ENCODE peak calls at places on chromosomes 7 and 10, in ten cellular contexts. C is dorsolateral prefrontal cortex; Z is CD8-positive, alpha-beta T cell; W is lung; B is fibroblast of villous mesenchyme; D is tibial nerve; E is kidney; U is effector memory CD4-positive, alpha-beta T cell; A is fibroblast of mammary gland; F is fibroblast of lung. O is an unnamed sample.

GRCh38 chr7:104230606-104231005 is 22.8 kb upstream of the ORC5 start:
- DNase-seq in C (no peak), Z (no peak), W (no peak), B (no peak), D (no peak), E (no peak), U (no peak), A (peak), F (peak), O (peak)

GRCh38 chr10:63671317-63671937 is 150.2 kb downstream of the REEP3 start:
- DNase-seq in C (no peak), Z (no peak), W (no peak), B (peak), D (no peak), E (no peak), U (no peak), A (peak), F (peak), O (peak)

GRCh38 chr7:81299272-81299671 is 380.4 kb upstream of the SEMA3C start:
- DNase-seq in C (no peak), Z (no peak), W (no peak), B (peak), D (no peak), E (no peak), U (no peak), A (peak), F (peak), O (peak)

GRCh38 chr7:141354251-141354650 is 197.0 kb upstream of the AGK start:
- DNase-seq in C (no peak), Z (no peak), W (no peak), B (peak), D (no peak), E (no peak), U (no peak), A (peak), F (peak), O (peak)

GRCh38 chr7:69932034-69932628 is 333.9 kb downstream of the AUTS2 start:
- DNase-seq in C (no peak), Z (no peak), W (no peak), B (peak), D (no peak), E (no peak), U (no peak), A (peak), F (peak), O (peak)

GRCh38 chr10:88254091-88254490 is 329.0 kb downstream of the RNLS start:
- DNase-seq in C (no peak), Z (no peak), W (no peak), B (peak), D (no peak), E (peak), U (no peak), A (peak), F (peak), O (peak)

GRCh38 chr7:50265968-50266694 is 38.4 kb upstream of the IKZF1 start:
- DNase-seq in C (no peak), Z (no peak), W (no peak), B (no peak), D (no peak), E (no peak), U (no peak), A (no peak), F (no peak), O (no peak)

GRCh38 chr7:135877799-135878198 is 99.4 kb downstream of the MTPN start:
- DNase-seq in C (no peak), Z (no peak), W (no peak), B (peak), D (no peak), E (no peak), U (no peak), A (peak), F (peak), O (peak)

GRCh38 chr7:21507627-21508343 is 35.1 kb upstream of the DNAH11 start:
- DNase-seq in C (no peak), Z (peak), W (peak), B (peak), D (no peak), E (no peak), U (no peak), A (peak), F (peak), O (peak)

GRCh38 chr10:49242604-49243003 is 54.4 kb upstream of the TMEM273 start:
- DNase-seq in C (no peak), Z (no peak), W (no peak), B (no peak), D (no peak), E (peak), U (no peak), A (no peak), F (no peak), O (no peak)

GRCh38 chr10:30528427-30528782 is 94.4 kb downstream of the MAP3K8 start:
- DNase-seq in C (no peak), Z (no peak), W (no peak), B (no peak), D (no peak), E (no peak), U (no peak), A (no peak), F (no peak), O (no peak)

GRCh38 chr7:115230882-115231508 is 309.1 kb downstream of the MDFIC start:
- DNase-seq in C (no peak), Z (no peak), W (peak), B (peak), D (no peak), E (no peak), U (no peak), A (peak), F (peak), O (peak)

GRCh38 chr7:84666668-84667067 is 472.1 kb upstream of the SEMA3A start:
- DNase-seq in C (no peak), Z (no peak), W (no peak), B (no peak), D (no peak), E (no peak), U (no peak), A (no peak), F (no peak), O (no peak)

GRCh38 chr7:127717502-127718125 is 65.6 kb downstream of the SND1 start:
- DNase-seq in C (no peak), Z (no peak), W (no peak), B (no peak), D (no peak), E (no peak), U (no peak), A (no peak), F (peak), O (no peak)

GRCh38 chr10:112914288-112914952 is 35.6 kb upstream of the TCF7L2 start:
- DNase-seq in C (no peak), Z (no peak), W (no peak), B (no peak), D (no peak), E (no peak), U (no peak), A (peak), F (no peak), O (no peak)

GRCh38 chr10:103854687-103855423 is 521 bp downstream of the SH3PXD2A start:
- DNase-seq in C (no peak), Z (peak), W (no peak), B (no peak), D (no peak), E (no peak), U (no peak), A (peak), F (peak), O (no peak)

GRCh38 chr7:30761214-30762156 is 9.6 kb downstream of the INMT start:
- DNase-seq in C (no peak), Z (no peak), W (no peak), B (peak), D (no peak), E (no peak), U (no peak), A (no peak), F (peak), O (peak)

GRCh38 chr10:44958196-44958896 is 1.3 kb upstream of the RASSF4 start:
- DNase-seq in C (no peak), Z (no peak), W (no peak), B (peak), D (peak), E (no peak), U (no peak), A (peak), F (peak), O (peak)

GRCh38 chr10:49001402-49001801 is 61.8 kb upstream of the LRRC18 start:
- DNase-seq in C (no peak), Z (no peak), W (no peak), B (no peak), D (no peak), E (no peak), U (no peak), A (no peak), F (no peak), O (peak)

GRCh38 chr7:128000854-128001265 is 30.4 kb downstream of the LRRC4 start:
- DNase-seq in C (no peak), Z (no peak), W (no peak), B (peak), D (no peak), E (no peak), U (no peak), A (peak), F (no peak), O (peak)

GRCh38 chr10:118175148-118175547 is 128.4 kb upstream of the RAB11FIP2 start:
- DNase-seq in C (no peak), Z (no peak), W (no peak), B (no peak), D (no peak), E (no peak), U (no peak), A (no peak), F (no peak), O (no peak)

GRCh38 chr7:64879800-64880199 is 23.3 kb upstream of the ZNF273 start:
- DNase-seq in C (no peak), Z (no peak), W (peak), B (no peak), D (no peak), E (no peak), U (no peak), A (no peak), F (no peak), O (no peak)

GRCh38 chr7:229184-229964 is 37.0 kb downstream of the FAM20C start:
- DNase-seq in C (peak), Z (no peak), W (no peak), B (peak), D (peak), E (no peak), U (no peak), A (peak), F (peak), O (peak)

GRCh38 chr10:60456053-60456452 is 66.4 kb upstream of the ANK3 start:
- DNase-seq in C (no peak), Z (no peak), W (no peak), B (no peak), D (no peak), E (no peak), U (no peak), A (peak), F (peak), O (no peak)

GRCh38 chr7:18189495-18190126 is 162.0 kb upstream of the PRPS1L1 start:
- DNase-seq in C (no peak), Z (no peak), W (no peak), B (no peak), D (no peak), E (no peak), U (no peak), A (no peak), F (no peak), O (no peak)

GRCh38 chr7:80312139-80312661 is 177.6 kb downstream of the GNAI1 start:
- DNase-seq in C (no peak), Z (no peak), W (no peak), B (peak), D (no peak), E (no peak), U (no peak), A (peak), F (peak), O (peak)

DNA sequence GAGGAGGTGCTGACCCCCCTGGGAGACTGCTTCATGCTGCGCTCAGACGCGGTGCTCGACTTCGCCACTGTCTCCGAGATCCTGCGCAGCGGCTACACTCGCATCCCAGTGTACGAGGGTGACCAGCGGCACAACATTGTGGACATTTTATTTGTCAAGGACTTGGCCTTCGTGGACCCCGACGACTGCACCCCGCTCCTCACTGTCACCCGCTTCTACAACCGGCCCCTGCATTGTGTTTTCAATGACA is 1.4 kb downstream of the CNNM1 start:
- DNase-seq in C (no peak), Z (no peak), W (no peak), B (no peak), D (no peak), E (peak), U (no peak), A (no peak), F (no peak), O (no peak)
- H3K4me3 ChIP-seq in C (peak), Z (peak), W (no peak), B (no peak), D (no peak), E (no peak), U (no peak), A (no peak), F (no peak), O (no peak)

GRCh38 chr10:5563237-5563961 is 38.6 kb downstream of the CALML3 start:
- DNase-seq in C (no peak), Z (no peak), W (no peak), B (no peak), D (peak), E (peak), U (no peak), A (no peak), F (no peak), O (no peak)
- H3K4me3 ChIP-seq in C (no peak), Z (peak), W (no peak), B (no peak), D (no peak), E (no peak), U (peak), A (no peak), F (no peak), O (no peak)

DNA sequence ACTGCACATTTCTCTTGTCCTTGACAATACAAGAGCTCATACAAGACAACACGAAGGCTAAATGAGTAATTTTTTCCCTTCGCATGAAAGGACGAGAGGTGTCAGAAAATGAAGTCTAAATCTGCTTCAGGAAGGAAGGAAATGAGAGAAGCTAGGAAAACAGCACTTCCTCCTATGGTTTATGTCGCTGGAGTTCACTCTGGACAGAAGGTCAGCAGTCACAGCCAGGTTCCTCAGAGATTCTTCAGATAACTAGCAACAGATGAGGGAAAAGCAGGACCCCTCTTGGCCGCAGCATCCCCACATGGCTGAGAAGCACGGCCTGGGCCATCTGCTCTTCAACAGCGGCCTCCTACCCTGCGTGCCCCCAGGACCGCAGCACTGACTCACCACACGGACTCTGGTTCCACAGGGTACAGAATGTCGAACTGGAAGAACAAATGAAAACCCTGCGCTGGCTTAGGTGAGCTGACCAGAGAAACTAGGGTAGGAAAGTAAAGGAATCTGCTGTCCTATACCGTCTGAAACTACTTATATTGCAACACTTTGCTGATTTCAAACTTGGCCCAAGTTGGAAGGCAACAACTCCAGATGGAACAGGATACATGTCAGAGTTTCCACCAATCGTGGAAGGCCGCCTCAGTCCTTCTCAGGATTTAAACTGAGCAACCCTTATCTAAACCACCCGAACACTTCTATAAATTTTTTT is 26.3 kb downstream of the DNMBP start:
- DNase-seq in C (no peak), Z (no peak), W (no peak), B (peak), D (peak), E (no peak), U (no peak), A (peak), F (peak), O (peak)
- H3K4me3 ChIP-seq in C (no peak), Z (no peak), W (no peak), B (peak), D (peak), E (no peak), U (no peak), A (no peak), F (peak), O (peak)

GRCh38 chr10:43394868-43395267 is 14.1 kb downstream of the HNRNPF start:
- DNase-seq in C (no peak), Z (no peak), W (no peak), B (no peak), D (no peak), E (no peak), U (no peak), A (no peak), F (no peak), O (no peak)
- H3K4me3 ChIP-seq in C (no peak), Z (no peak), W (no peak), B (no peak), D (no peak), E (peak), U (peak), A (no peak), F (peak), O (peak)

DNA sequence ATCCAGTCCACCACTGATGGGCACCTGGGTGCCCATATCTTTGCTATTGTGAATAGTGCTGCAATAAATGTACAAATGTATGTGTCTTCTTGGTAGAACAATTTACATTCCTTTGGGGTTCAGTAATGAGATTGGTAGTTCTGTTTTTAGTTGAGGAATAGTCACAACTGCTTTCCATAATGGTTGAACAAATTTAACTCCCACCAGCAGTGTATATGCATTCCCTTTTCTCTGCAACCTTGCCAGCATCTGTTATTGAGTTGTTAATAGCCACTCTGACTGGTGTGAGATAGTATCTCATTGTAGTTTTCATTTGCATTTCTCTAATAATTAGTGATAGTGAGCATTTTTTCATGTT is 27.8 kb downstream of the COA1 start:
- DNase-seq in C (no peak), Z (no peak), W (no peak), B (peak), D (no peak), E (no peak), U (no peak), A (no peak), F (peak), O (no peak)
- H3K4me3 ChIP-seq in C (no peak), Z (no peak), W (no peak), B (no peak), D (no peak), E (no peak), U (no peak), A (no peak), F (no peak), O (no peak)

GRCh38 chr10:43671659-43672555 is 23.2 kb upstream of the ZNF32 start:
- DNase-seq in C (no peak), Z (peak), W (peak), B (peak), D (no peak), E (peak), U (no peak), A (peak), F (peak), O (peak)

GRCh38 chr10:43665054-43665453 is 16.4 kb upstream of the ZNF32 start:
- DNase-seq in C (no peak), Z (no peak), W (no peak), B (peak), D (no peak), E (no peak), U (no peak), A (peak), F (no peak), O (no peak)

GRCh38 chr10:43666551-43666950 is 17.9 kb upstream of the ZNF32 start:
- DNase-seq in C (no peak), Z (no peak), W (no peak), B (no peak), D (no peak), E (no peak), U (no peak), A (no peak), F (no peak), O (no peak)

GRCh38 chr10:43667736-43668371 is 19.2 kb upstream of the ZNF32 start:
- DNase-seq in C (no peak), Z (no peak), W (no peak), B (no peak), D (no peak), E (no peak), U (no peak), A (no peak), F (no peak), O (no peak)

GRCh38 chr10:43667317-43667731 is 18.6 kb upstream of the ZNF32 start:
- DNase-seq in C (no peak), Z (no peak), W (no peak), B (peak), D (no peak), E (no peak), U (no peak), A (peak), F (peak), O (peak)
- H3K4me3 ChIP-seq in C (peak), Z (no peak), W (no peak), B (peak), D (peak), E (peak), U (no peak), A (peak), F (no peak), O (peak)

O was measured in choroid plexus epithelial cell.